ENCODE peak calls at places on chromosomes 12 and 14, in seven cellular contexts. One of them, this sample, is unnamed.

GRCh38 chr12:24111591-24111990 is 162.1 kb upstream of the SOX5 start:
- DNase-seq in GM23248: peak
- DNase-seq in IMR-90: peak
- DNase-seq in astrocyte: peak
- DNase-seq in mesendoderm: no peak
- DNase-seq in fibroblast of lung: peak
- DNase-seq in SK-N-SH: no peak
- DNase-seq in this sample: no peak

GRCh38 chr14:58914271-58914855 is 274.1 kb upstream of the DAAM1 start:
- DNase-seq in GM23248: no peak
- DNase-seq in fibroblast of lung: no peak
- DNase-seq in astrocyte: no peak
- DNase-seq in mesendoderm: no peak
- DNase-seq in SK-N-SH: no peak
- DNase-seq in IMR-90: no peak
- DNase-seq in this sample: no peak

GRCh38 chr12:29088611-29089219 is 60.4 kb upstream of the FAR2 start:
- DNase-seq in IMR-90: peak
- DNase-seq in astrocyte: no peak
- DNase-seq in fibroblast of lung: peak
- DNase-seq in mesendoderm: peak
- DNase-seq in GM23248: peak
- DNase-seq in SK-N-SH: peak
- DNase-seq in this sample: peak

GRCh38 chr14:101030586-101030985 is 127.1 kb upstream of the RTL1 start:
- DNase-seq in fibroblast of lung: no peak
- DNase-seq in GM23248: no peak
- DNase-seq in mesendoderm: no peak
- DNase-seq in SK-N-SH: no peak
- DNase-seq in IMR-90: no peak
- DNase-seq in astrocyte: no peak
- DNase-seq in this sample: no peak

GRCh38 chr14:76942288-76942778 is 86.2 kb downstream of the IRF2BPL start:
- DNase-seq in astrocyte: no peak
- DNase-seq in GM23248: no peak
- DNase-seq in fibroblast of lung: no peak
- DNase-seq in IMR-90: no peak
- DNase-seq in SK-N-SH: no peak
- DNase-seq in mesendoderm: no peak
- DNase-seq in this sample: no peak

GRCh38 chr12:60174476-60174875 is 578.6 kb downstream of the SLC16A7 start:
- DNase-seq in fibroblast of lung: peak
- DNase-seq in mesendoderm: no peak
- DNase-seq in astrocyte: peak
- DNase-seq in GM23248: peak
- DNase-seq in IMR-90: peak
- DNase-seq in SK-N-SH: no peak
- DNase-seq in this sample: no peak

GRCh38 chr14:67485501-67486095 is 2.9 kb downstream of the TMEM229B start:
- DNase-seq in fibroblast of lung: no peak
- DNase-seq in mesendoderm: peak
- DNase-seq in IMR-90: no peak
- DNase-seq in SK-N-SH: no peak
- DNase-seq in astrocyte: no peak
- DNase-seq in GM23248: no peak
- DNase-seq in this sample: no peak

GRCh38 chr12:85278598-85279448 is 1.2 kb upstream of the ALX1 start:
- DNase-seq in astrocyte: no peak
- DNase-seq in IMR-90: no peak
- DNase-seq in mesendoderm: peak
- DNase-seq in SK-N-SH: no peak
- DNase-seq in fibroblast of lung: no peak
- DNase-seq in GM23248: no peak
- DNase-seq in this sample: no peak

GRCh38 chr12:51011960-51012359 is 14.2 kb downstream of the SLC11A2 start:
- DNase-seq in SK-N-SH: no peak
- DNase-seq in IMR-90: no peak
- DNase-seq in fibroblast of lung: no peak
- DNase-seq in astrocyte: no peak
- DNase-seq in mesendoderm: no peak
- DNase-seq in GM23248: peak
- DNase-seq in this sample: no peak

GRCh38 chr12:93591137-93591868 is 18.8 kb downstream of the SOCS2 start:
- DNase-seq in astrocyte: peak
- DNase-seq in SK-N-SH: peak
- DNase-seq in mesendoderm: peak
- DNase-seq in GM23248: peak
- DNase-seq in IMR-90: peak
- DNase-seq in fibroblast of lung: peak
- DNase-seq in this sample: no peak

GRCh38 chr14:21454843-21455550 is 926 bp downstream of the CHD8 start:
- DNase-seq in fibroblast of lung: no peak
- DNase-seq in IMR-90: peak
- DNase-seq in SK-N-SH: peak
- DNase-seq in astrocyte: no peak
- DNase-seq in GM23248: peak
- DNase-seq in mesendoderm: peak
- DNase-seq in this sample: no peak

GRCh38 chr12:52278530-52278929 is 4.1 kb downstream of the KRT86 start:
- DNase-seq in SK-N-SH: no peak
- DNase-seq in fibroblast of lung: no peak
- DNase-seq in astrocyte: no peak
- DNase-seq in mesendoderm: no peak
- DNase-seq in GM23248: no peak
- DNase-seq in IMR-90: no peak
- DNase-seq in this sample: no peak

GRCh38 chr12:14167005-14167628 is 185.7 kb upstream of the GRIN2B start:
- DNase-seq in SK-N-SH: peak
- DNase-seq in fibroblast of lung: peak
- DNase-seq in IMR-90: peak
- DNase-seq in astrocyte: peak
- DNase-seq in mesendoderm: peak
- DNase-seq in GM23248: peak
- DNase-seq in this sample: no peak

GRCh38 chr12:131092911-131093901 is 139.5 kb downstream of the ADGRD1 start:
- DNase-seq in IMR-90: no peak
- DNase-seq in fibroblast of lung: no peak
- DNase-seq in SK-N-SH: no peak
- DNase-seq in astrocyte: no peak
- DNase-seq in mesendoderm: no peak
- DNase-seq in GM23248: peak
- DNase-seq in this sample: no peak

GRCh38 chr12:45615268-45615667 is 114.2 kb upstream of the ARID2 start:
- DNase-seq in fibroblast of lung: peak
- DNase-seq in mesendoderm: no peak
- DNase-seq in IMR-90: peak
- DNase-seq in SK-N-SH: peak
- DNase-seq in GM23248: peak
- DNase-seq in astrocyte: peak
- DNase-seq in this sample: no peak

GRCh38 chr14:104100171-104101085 is 14.9 kb downstream of the ASPG start:
- DNase-seq in SK-N-SH: no peak
- DNase-seq in IMR-90: no peak
- DNase-seq in GM23248: no peak
- DNase-seq in fibroblast of lung: no peak
- DNase-seq in astrocyte: no peak
- DNase-seq in mesendoderm: no peak
- DNase-seq in this sample: no peak

GRCh38 chr12:20007331-20007730 is 361.0 kb upstream of the PDE3A start:
- DNase-seq in mesendoderm: no peak
- DNase-seq in IMR-90: peak
- DNase-seq in SK-N-SH: no peak
- DNase-seq in GM23248: peak
- DNase-seq in fibroblast of lung: no peak
- DNase-seq in astrocyte: no peak
- DNase-seq in this sample: no peak

GRCh38 chr12:114611145-114612018 is 72.6 kb downstream of the TBX3 start:
- DNase-seq in IMR-90: no peak
- DNase-seq in SK-N-SH: no peak
- DNase-seq in mesendoderm: no peak
- DNase-seq in fibroblast of lung: no peak
- DNase-seq in astrocyte: no peak
- DNase-seq in GM23248: no peak
- DNase-seq in this sample: no peak

GRCh38 chr14:89531661-89532335 is 114.8 kb upstream of the FOXN3 start:
- DNase-seq in fibroblast of lung: no peak
- DNase-seq in mesendoderm: no peak
- DNase-seq in IMR-90: no peak
- DNase-seq in SK-N-SH: no peak
- DNase-seq in astrocyte: no peak
- DNase-seq in GM23248: no peak
- DNase-seq in this sample: no peak

GRCh38 chr14:85530626-85531025 is 682 bp downstream of the FLRT2 start:
- DNase-seq in IMR-90: no peak
- DNase-seq in mesendoderm: no peak
- DNase-seq in fibroblast of lung: no peak
- DNase-seq in astrocyte: no peak
- DNase-seq in SK-N-SH: no peak
- DNase-seq in GM23248: peak
- DNase-seq in this sample: no peak

GRCh38 chr14:85528080-85528881 is 1.7 kb upstream of the FLRT2 start:
- DNase-seq in fibroblast of lung: peak
- DNase-seq in mesendoderm: peak
- DNase-seq in SK-N-SH: no peak
- DNase-seq in GM23248: peak
- DNase-seq in IMR-90: peak
- DNase-seq in astrocyte: peak
- DNase-seq in this sample: no peak

GRCh38 chr14:85529803-85530574 is at the start of gene FLRT2:
- DNase-seq in GM23248: peak
- DNase-seq in fibroblast of lung: peak
- DNase-seq in mesendoderm: peak
- DNase-seq in IMR-90: peak
- DNase-seq in astrocyte: no peak
- DNase-seq in SK-N-SH: no peak
- DNase-seq in this sample: no peak

GRCh38 chr14:85527458-85527857 is 2.5 kb upstream of the FLRT2 start:
- DNase-seq in IMR-90: no peak
- DNase-seq in fibroblast of lung: peak
- DNase-seq in SK-N-SH: no peak
- DNase-seq in mesendoderm: no peak
- DNase-seq in GM23248: peak
- DNase-seq in astrocyte: no peak
- DNase-seq in this sample: no peak

DNA sequence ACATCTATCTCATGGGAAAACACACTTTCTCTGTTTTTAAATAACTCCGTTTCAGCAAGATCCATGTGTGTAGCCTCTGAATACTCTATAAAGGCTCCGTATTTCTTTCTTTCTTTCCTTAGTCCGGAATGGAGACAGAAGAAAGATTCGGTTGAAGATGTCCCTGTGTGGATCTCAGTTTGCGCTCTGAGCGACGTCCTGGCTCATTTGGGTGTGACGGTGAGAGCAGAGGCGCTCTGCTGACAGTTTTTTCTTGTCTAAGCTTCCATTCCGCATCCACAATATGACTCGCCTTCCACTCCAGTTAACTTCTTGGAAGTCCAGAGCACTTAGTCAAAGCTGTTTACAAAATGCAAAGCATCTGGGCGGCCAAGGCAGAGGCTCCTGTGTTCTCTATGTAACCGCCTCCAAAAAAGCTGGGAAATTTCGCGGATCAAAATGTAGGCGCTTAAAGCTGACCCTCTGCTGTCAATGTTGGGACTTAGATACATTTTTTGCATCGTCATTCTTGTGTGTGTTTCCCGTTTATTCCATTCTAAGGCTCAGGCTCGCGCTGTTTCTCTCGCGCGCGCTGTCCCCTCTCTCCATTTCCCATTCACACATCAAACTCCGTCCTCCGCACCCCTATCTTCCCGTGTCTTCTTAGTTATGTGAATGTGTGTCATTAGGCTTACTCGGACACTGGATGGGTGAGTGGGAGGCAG is 910 bp upstream of the FLRT2 start:
- DNase-seq in SK-N-SH: no peak
- DNase-seq in astrocyte: peak
- DNase-seq in GM23248: peak
- DNase-seq in mesendoderm: peak
- DNase-seq in IMR-90: peak
- DNase-seq in fibroblast of lung: peak
- DNase-seq in this sample: no peak
- H3K27ac ChIP-seq in SK-N-SH: peak
- H3K27ac ChIP-seq in astrocyte: peak
- H3K27ac ChIP-seq in GM23248: peak
- H3K27ac ChIP-seq in mesendoderm: no peak
- H3K27ac ChIP-seq in IMR-90: peak
- H3K27ac ChIP-seq in fibroblast of lung: peak
- H3K27ac ChIP-seq in this sample: peak

DNA sequence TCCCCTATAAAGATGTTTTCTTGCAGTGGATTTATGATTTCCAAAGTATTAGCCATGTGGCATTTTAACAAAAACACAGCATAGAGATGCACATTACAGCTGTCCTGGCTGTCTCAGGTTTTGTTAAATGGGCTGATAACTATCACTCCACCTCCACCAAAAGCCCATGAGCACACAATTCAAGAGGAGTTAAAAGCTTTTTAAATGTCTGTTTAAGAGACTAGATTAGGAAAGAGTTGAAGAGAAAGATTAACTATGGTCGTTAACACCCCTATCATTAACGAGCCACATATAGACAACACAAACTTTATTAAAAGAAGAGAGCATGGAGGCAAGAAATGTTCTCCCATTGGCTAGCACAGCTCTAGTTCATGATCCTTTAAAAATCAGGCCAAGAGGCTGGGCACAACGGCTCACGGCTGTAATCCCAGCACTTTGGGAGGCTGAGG is 14.5 kb downstream of the CBX5 start:
- DNase-seq in SK-N-SH: peak
- DNase-seq in GM23248: no peak
- DNase-seq in mesendoderm: no peak
- DNase-seq in astrocyte: no peak
- DNase-seq in IMR-90: no peak
- DNase-seq in fibroblast of lung: no peak
- DNase-seq in this sample: no peak
- H3K9ac ChIP-seq in SK-N-SH: no peak
- H3K9ac ChIP-seq in GM23248: no peak
- H3K9ac ChIP-seq in mesendoderm: no peak
- H3K9ac ChIP-seq in astrocyte: no peak
- H3K9ac ChIP-seq in IMR-90: no peak
- H3K9ac ChIP-seq in fibroblast of lung: no peak
- H3K9ac ChIP-seq in this sample: no peak

GRCh38 chr12:95096852-95097251 is 23.4 kb upstream of the NR2C1 start:
- DNase-seq in SK-N-SH: no peak
- DNase-seq in IMR-90: peak
- DNase-seq in astrocyte: peak
- DNase-seq in mesendoderm: no peak
- DNase-seq in GM23248: no peak
- DNase-seq in fibroblast of lung: no peak
- DNase-seq in this sample: no peak
- H3K27ac ChIP-seq in SK-N-SH: no peak
- H3K27ac ChIP-seq in IMR-90: no peak
- H3K27ac ChIP-seq in astrocyte: no peak
- H3K27ac ChIP-seq in mesendoderm: no peak
- H3K27ac ChIP-seq in GM23248: no peak
- H3K27ac ChIP-seq in fibroblast of lung: no peak
- H3K27ac ChIP-seq in this sample: no peak

DNA sequence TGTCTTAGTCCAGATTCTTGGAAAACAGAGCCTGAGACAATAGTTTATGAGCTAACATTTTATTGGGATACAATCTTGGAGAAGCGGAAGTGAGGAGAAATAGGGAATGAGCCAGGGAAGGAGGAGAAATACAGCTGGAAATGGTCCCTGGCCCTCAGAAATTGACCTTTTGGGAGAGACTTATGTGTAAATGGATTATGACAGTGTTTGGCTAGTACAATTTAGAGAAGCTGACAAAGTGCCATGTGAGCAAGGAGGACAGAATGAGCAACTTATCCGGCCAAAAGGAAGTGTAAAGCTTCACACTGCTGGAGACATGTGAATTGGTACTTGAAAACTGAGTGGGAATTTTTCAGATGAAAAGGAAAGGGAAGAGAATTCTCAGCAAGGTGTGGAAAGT is 2.9 kb downstream of the GLIPR1 start:
- DNase-seq in GM23248: peak
- DNase-seq in astrocyte: no peak
- DNase-seq in mesendoderm: peak
- DNase-seq in SK-N-SH: no peak
- DNase-seq in fibroblast of lung: peak
- DNase-seq in IMR-90: no peak
- DNase-seq in this sample: no peak
- H3K9ac ChIP-seq in GM23248: peak
- H3K9ac ChIP-seq in astrocyte: peak
- H3K9ac ChIP-seq in mesendoderm: no peak
- H3K9ac ChIP-seq in SK-N-SH: peak
- H3K9ac ChIP-seq in fibroblast of lung: no peak
- H3K9ac ChIP-seq in IMR-90: no peak
- H3K9ac ChIP-seq in this sample: no peak

This sample was measured in SK-N-MC.